ENCODE peak calls at places on chromosomes 13 and 19, in nine cellular contexts. T is activated CD4-positive, alpha-beta T cell treated with anti-CD3 and anti-CD28 coated beads for 48 hours; X is T follicular helper cell; V is stimulated activated CD8-positive, alpha-beta memory T cell treated with anti-CD3 and anti-CD28 coated beads, Interleukin-7, amount 100 ng/mL, for 1 hour; L is D341Med; M is skeletal muscle cell; F is brain microvascular endothelial cell; Z is HCEC 1CT; R is stimulated activated naive CD4-positive, alpha-beta T cell. O is an unnamed sample.

GRCh38 chr19:18392417-18392816 is 5.0 kb downstream of the LRRC25 start:
- DNase-seq in F (no peak), L (no peak), R (no peak), V (no peak), X (no peak), M (no peak), T (no peak), Z (no peak), O (no peak)

GRCh38 chr13:112587767-112588489 is at the start of gene TUBGCP3:
- DNase-seq in X (peak), Z (peak), V (peak), F (peak), M (peak), R (peak), L (peak), T (peak), O (peak)

GRCh38 chr13:74052402-74052928 is 81.7 kb downstream of the KLF12 start:
- DNase-seq in T (peak), L (no peak), X (no peak), V (no peak), R (no peak), Z (no peak), M (no peak), F (no peak), O (no peak)

GRCh38 chr13:75353786-75354193 is 128.2 kb downstream of the TBC1D4 start:
- DNase-seq in M (no peak), Z (no peak), R (no peak), X (no peak), L (no peak), T (no peak), F (no peak), V (no peak), O (no peak)

GRCh38 chr19:35592226-35592625 is 6.3 kb downstream of the PMIS2 start:
- DNase-seq in R (peak), Z (peak), F (no peak), V (no peak), M (peak), L (peak), T (peak), X (no peak), O (no peak)

GRCh38 chr13:109684084-109684835 is 102.1 kb downstream of the IRS2 start:
- DNase-seq in M (no peak), R (no peak), X (no peak), F (no peak), V (no peak), L (no peak), T (no peak), Z (no peak), O (no peak)

GRCh38 chr13:29362849-29363604 is 232.5 kb downstream of the SLC7A1 start:
- DNase-seq in V (no peak), R (peak), X (peak), F (peak), L (peak), M (peak), T (peak), Z (peak), O (peak)

GRCh38 chr19:944663-945241 is 18.9 kb downstream of the ARID3A start:
- DNase-seq in V (no peak), M (no peak), X (no peak), R (no peak), T (no peak), L (no peak), F (no peak), Z (no peak), O (no peak)

GRCh38 chr19:16836115-16836905 is 7.1 kb downstream of the SIN3B start:
- DNase-seq in T (peak), Z (no peak), L (no peak), V (no peak), M (no peak), R (no peak), X (no peak), F (peak), O (no peak)

GRCh38 chr13:28583661-28584091 is 75.3 kb upstream of the POMP start:
- DNase-seq in Z (no peak), T (no peak), R (no peak), X (no peak), M (no peak), L (no peak), V (no peak), F (peak), O (no peak)

GRCh38 chr19:44712864-44713515 is 14.0 kb downstream of the CEACAM16 start:
- DNase-seq in F (no peak), Z (peak), V (no peak), L (no peak), M (no peak), R (no peak), X (no peak), T (no peak), O (no peak)

GRCh38 chr13:84641491-84641890 is 759.2 kb upstream of the SLITRK1 start:
- DNase-seq in F (peak), X (no peak), V (no peak), L (no peak), R (no peak), Z (peak), M (no peak), T (no peak), O (no peak)

GRCh38 chr19:12880551-12881171 is 588 bp downstream of the DNASE2 start:
- DNase-seq in R (no peak), L (peak), X (no peak), Z (no peak), M (no peak), T (peak), V (no peak), F (peak), O (no peak)

GRCh38 chr13:49610176-49610575 is 18.1 kb upstream of the ARL11 start:
- DNase-seq in R (no peak), Z (no peak), M (no peak), F (no peak), X (no peak), V (no peak), T (no peak), L (no peak), O (no peak)

GRCh38 chr13:51728972-51729371 is 75.0 kb downstream of the DHRS12 start:
- DNase-seq in T (no peak), L (no peak), Z (peak), V (no peak), M (peak), X (no peak), R (no peak), F (peak), O (no peak)

GRCh38 chr19:44646049-44646416 is 2.3 kb downstream of the PVR start:
- DNase-seq in T (no peak), F (no peak), V (no peak), Z (no peak), R (no peak), M (no peak), X (no peak), L (no peak), O (no peak)

GRCh38 chr13:101627556-101627943 is 175.1 kb downstream of the ITGBL1 start:
- DNase-seq in T (no peak), X (no peak), F (no peak), M (no peak), L (no peak), V (no peak), Z (no peak), R (no peak), O (no peak)

GRCh38 chr19:2334986-2335846 is 6.7 kb downstream of the SPPL2B start:
- DNase-seq in T (peak), X (no peak), R (peak), V (no peak), Z (no peak), M (no peak), L (no peak), F (no peak), O (no peak)

O was measured in NK-92 treated with Interleukin-12 subunit alpha and Interleukin-12 subunit beta, amount 100 ng/mL, for 24 hours.